ENCODE peak calls at places on chromosomes 5 and 9, in five cellular contexts. J, L, D, M and I are unnamed samples. For H3K27me3 and H3K4me1, the result is how much of the 10 kb centered on the place peaks cover.

GRCh38 chr9:75930766-75931311 is 40.4 kb downstream of the PCSK5 start:
- DNase-seq in J (peak), L (no peak), D (no peak), M (peak), I (no peak)

GRCh38 chr5:30103056-30104020 is 1090.1 kb upstream of the CDH6 start:
- DNase-seq in J (peak), L (no peak), D (peak), M (no peak), I (no peak)

GRCh38 chr5:17455937-17456336 is 42.1 kb upstream of the TAF11L2 start:
- DNase-seq in J (no peak), L (no peak), D (no peak), M (no peak), I (no peak)

GRCh38 chr5:60494635-60495034 is 205.3 kb downstream of the DEPDC1B start:
- DNase-seq in J (no peak), L (no peak), D (no peak), M (no peak), I (no peak)

GRCh38 chr9:2255128-2255527 is 240.0 kb downstream of the SMARCA2 start:
- DNase-seq in J (no peak), L (no peak), D (no peak), M (no peak), I (no peak)

GRCh38 chr5:164422400-164422799 is 917.0 kb downstream of the MAT2B start:
- DNase-seq in J (no peak), L (no peak), D (no peak), M (peak), I (no peak)

GRCh38 chr9:89798546-89799120 is 193.8 kb downstream of the GADD45G start:
- DNase-seq in J (no peak), L (no peak), D (no peak), M (no peak), I (no peak)

GRCh38 chr5:43367909-43368648 is 44.1 kb downstream of the CCL28 start:
- DNase-seq in J (peak), L (no peak), D (no peak), M (no peak), I (no peak)

GRCh38 chr5:91183743-91184142 is 199.4 kb downstream of the ARRDC3 start:
- DNase-seq in J (no peak), L (peak), D (no peak), M (no peak), I (no peak)

DNA sequence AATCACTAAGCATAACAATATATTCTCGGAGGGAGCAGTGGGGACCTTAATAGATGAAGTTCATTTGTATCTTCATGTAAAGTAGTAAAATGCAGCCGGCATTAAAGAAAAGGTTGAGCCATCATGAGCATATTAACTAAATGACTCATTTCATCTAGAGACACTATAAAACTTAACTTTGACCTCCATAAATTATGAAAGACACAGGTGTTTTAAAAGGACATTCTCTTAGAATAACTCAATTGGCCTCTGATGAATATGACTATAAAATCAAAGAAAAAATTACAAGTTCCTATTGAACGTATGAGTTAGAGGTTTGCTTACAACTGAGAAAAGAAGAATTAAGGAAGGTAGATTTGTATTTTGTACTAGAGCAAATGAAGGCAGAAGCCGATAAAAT is 220.3 kb downstream of the SEMA5A start:
- DNase-seq in J (no peak), L (no peak), D (peak), M (no peak), I (no peak)
- H3K27me3 ChIP-seq in J (under half), L (under half), D (under half), M (under half), I (under half)

GRCh38 chr5:53114988-53115387 is 5.4 kb upstream of the MOCS2 start:
- DNase-seq in J (no peak), L (no peak), D (peak), M (no peak), I (no peak)

GRCh38 chr5:53116597-53116996 is 7.0 kb upstream of the MOCS2 start:
- DNase-seq in J (no peak), L (no peak), D (no peak), M (no peak), I (no peak)

GRCh38 chr5:53123702-53124101 is 14.1 kb upstream of the MOCS2 start:
- DNase-seq in J (no peak), L (no peak), D (peak), M (no peak), I (no peak)

GRCh38 chr5:53120165-53120564 is 10.6 kb upstream of the MOCS2 start:
- DNase-seq in J (no peak), L (no peak), D (no peak), M (no peak), I (no peak)

DNA sequence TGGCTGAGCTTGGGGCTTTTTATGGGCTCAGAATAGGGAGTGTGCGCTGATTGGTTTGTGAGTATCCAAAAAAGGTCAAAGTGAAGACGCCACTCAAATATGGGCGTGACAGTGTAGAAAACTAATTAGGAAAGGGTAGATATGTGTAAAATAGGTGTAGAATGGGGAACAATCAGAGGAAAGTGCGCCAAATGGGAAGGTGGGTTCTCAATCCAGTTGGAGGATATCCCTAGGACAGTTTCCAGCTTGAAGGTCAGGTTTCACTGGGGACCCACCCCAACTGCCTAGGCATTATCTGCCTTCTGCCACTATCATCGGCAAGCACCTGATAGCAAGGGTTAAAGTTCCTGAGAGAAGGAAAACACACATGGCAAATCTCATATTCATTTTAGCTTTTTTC is 9.3 kb upstream of the MOCS2 start:
- DNase-seq in J (no peak), L (no peak), D (no peak), M (no peak), I (no peak)
- H3K4me1 ChIP-seq in J (under half), L (under half), D (under half), M (under half), I (under half)

GRCh38 chr9:137171149-137172063 is at the start of gene TMEM210:
- DNase-seq in J (no peak), L (no peak), D (no peak), M (no peak), I (no peak)
- H3K27me3 ChIP-seq in J (under half), L (half or more), D (under half), M (under half), I (half or more)

DNA sequence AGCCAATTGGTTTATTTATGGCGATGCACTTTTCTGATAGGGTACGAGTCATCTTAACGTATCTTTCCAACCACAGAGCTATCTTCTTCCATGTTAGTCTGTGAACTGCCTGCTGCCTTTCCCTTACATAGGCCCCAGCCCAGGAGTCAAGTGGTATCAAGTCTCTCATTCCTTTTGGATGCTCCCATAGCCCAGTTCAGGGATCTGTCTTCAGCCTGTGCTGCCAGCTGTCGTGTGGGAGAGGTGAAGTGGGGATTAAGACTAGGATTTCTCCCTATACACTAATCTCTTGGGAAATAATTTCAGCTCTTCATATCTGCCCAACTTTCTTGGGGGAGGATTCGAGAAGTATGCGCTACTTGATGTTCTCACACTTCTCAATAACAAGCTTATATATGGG is 475.7 kb downstream of the EBF1 start:
- DNase-seq in J (no peak), L (no peak), D (no peak), M (no peak), I (no peak)
- H3K4me1 ChIP-seq in J (under half), L (under half), D (under half), M (under half), I (under half)

GRCh38 chr5:105978011-105978410 is 1692.7 kb downstream of the EFNA5 start:
- DNase-seq in J (no peak), L (no peak), D (no peak), M (no peak), I (no peak)
- H3K27me3 ChIP-seq in J (under half), L (under half), D (under half), M (under half), I (under half)

GRCh38 chr5:178241259-178241658 is 8.7 kb upstream of the PHYKPL start:
- DNase-seq in J (no peak), L (peak), D (no peak), M (no peak), I (no peak)
- H3K4me1 ChIP-seq in J (under half), L (under half), D (under half), M (under half), I (under half)

GRCh38 chr9:14343236-14343947 is 29.5 kb upstream of the NFIB start:
- DNase-seq in J (no peak), L (no peak), D (no peak), M (no peak), I (no peak)
- H3K27me3 ChIP-seq in J (half or more), L (half or more), D (under half), M (under half), I (under half)

DNA sequence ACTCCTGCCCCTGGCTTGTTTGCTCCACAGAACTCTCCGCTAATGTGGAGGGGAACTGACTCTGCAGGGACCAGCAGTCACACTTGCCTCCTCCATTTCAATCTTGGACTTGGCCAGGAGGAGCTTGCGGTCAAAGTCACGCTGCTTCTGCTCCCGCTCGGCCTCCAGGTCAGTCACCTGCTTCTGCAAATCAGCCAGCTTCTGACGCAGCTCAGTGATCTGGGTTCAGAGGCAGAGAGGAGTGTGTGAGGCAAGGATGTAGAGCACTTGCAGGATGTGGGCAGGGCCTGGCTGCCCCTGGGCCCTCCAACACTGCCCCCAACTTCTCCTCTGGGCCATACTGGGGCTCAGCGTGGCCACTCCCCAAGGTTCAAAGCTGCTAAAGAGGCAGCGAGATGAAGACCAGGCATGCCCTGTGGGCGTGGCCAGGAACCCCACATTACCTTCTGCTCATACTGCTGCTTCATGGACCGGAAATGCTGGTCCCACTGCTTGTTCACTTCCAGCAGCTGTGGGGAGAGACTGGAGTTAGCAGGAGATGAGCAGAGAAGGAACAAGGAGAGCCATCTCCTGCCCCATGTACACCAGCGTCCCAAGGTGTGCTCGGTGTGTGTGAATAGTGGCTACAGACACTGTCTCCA is 22.2 kb downstream of the GPX3 start:
- DNase-seq in J (no peak), L (no peak), D (no peak), M (no peak), I (no peak)
- H3K4me1 ChIP-seq in J (under half), L (under half), D (under half), M (under half), I (under half)

DNA sequence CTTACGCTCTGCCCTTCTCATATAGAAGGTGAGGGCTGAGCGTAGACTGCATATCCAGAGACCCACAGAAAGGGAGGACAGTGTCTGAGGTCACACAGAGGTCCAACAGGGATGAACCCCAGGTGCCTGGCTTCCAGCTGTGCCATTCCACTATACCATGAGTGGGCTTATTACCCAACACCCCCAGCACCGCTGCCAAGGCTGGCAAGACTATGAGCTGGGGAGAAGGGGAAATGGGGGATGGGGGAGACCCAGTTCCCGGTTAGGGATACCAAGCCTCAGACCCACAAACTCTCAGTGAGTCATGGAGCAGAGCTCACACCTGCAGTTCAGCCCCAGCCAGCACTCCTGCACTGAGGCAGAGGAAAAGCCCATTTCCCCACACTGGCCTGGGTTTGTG is 106.4 kb downstream of the PSD2 start:
- DNase-seq in J (no peak), L (no peak), D (no peak), M (no peak), I (no peak)
- H3K27me3 ChIP-seq in J (under half), L (half or more), D (under half), M (under half), I (under half)